ENCODE peak calls at places on chromosome 18, in ten cellular contexts. Q, X, J, L, M, H, G, P, A and V are unnamed samples.

GRCh38 chr18:65721634-65722033 is 29.2 kb upstream of the CDH7 start:
- DNase-seq in Q (no peak), M (no peak), L (no peak), A (no peak), J (no peak), X (no peak), G (no peak), H (no peak), P (no peak), V (no peak)

GRCh38 chr18:3055861-3056260 is 42.9 kb upstream of the LPIN2 start:
- DNase-seq in A (no peak), G (no peak), J (no peak), M (no peak), Q (no peak), P (no peak), L (no peak), H (no peak), X (no peak), V (no peak)

GRCh38 chr18:67665266-67665665 is 148.7 kb upstream of the DSEL start:
- DNase-seq in Q (no peak), L (no peak), P (no peak), X (no peak), A (no peak), G (no peak), H (no peak), J (no peak), M (no peak), V (no peak)

GRCh38 chr18:31445908-31446307 is 1.6 kb upstream of the DSG3 start:
- DNase-seq in J (no peak), G (no peak), L (no peak), X (no peak), M (no peak), P (no peak), A (no peak), Q (no peak), H (no peak), V (no peak)

GRCh38 chr18:304887-305529 is 37.2 kb upstream of the THOC1 start:
- DNase-seq in X (no peak), H (no peak), M (no peak), G (no peak), L (no peak), J (no peak), A (no peak), Q (no peak), P (no peak), V (no peak)

GRCh38 chr18:12376718-12377555 is at the start of gene AFG3L2:
- DNase-seq in Q (peak), H (peak), G (peak), P (peak), J (peak), M (peak), A (peak), X (peak), L (peak), V (no peak)

GRCh38 chr18:71831039-71831438 is 713.1 kb downstream of the CBLN2 start:
- DNase-seq in P (no peak), X (no peak), H (no peak), L (no peak), Q (no peak), A (no peak), M (no peak), J (no peak), G (no peak), V (no peak)

GRCh38 chr18:51030537-51031258 is 685 bp downstream of the SMAD4 start:
- DNase-seq in L (peak), X (peak), G (peak), P (peak), J (peak), M (peak), Q (peak), A (no peak), H (peak), V (no peak)

GRCh38 chr18:79493801-79494211 is 98.1 kb downstream of the NFATC1 start:
- DNase-seq in X (no peak), M (peak), J (peak), P (no peak), A (no peak), H (no peak), L (no peak), G (no peak), Q (no peak), V (no peak)